ENCODE peak calls at places on chromosomes 6 and 20, in five cellular contexts. M is mesenchymal stem cell, Y is mesendoderm, V is IMR-90, O is H9. Z is an unnamed sample.

GRCh38 chr20:60228255-60228654 is 270.0 kb downstream of the CDH26 start:
- DNase-seq in O (no peak), V (no peak), M (no peak), Y (no peak), Z (peak; percentile 47)

GRCh38 chr20:39885975-39886649 is 802.9 kb downstream of the MAFB start:
- DNase-seq in Y (peak; percentile 95), V (peak; percentile 88), O (peak; percentile 77), M (peak; percentile 82), Z (peak; percentile 85)

GRCh38 chr6:134539865-134540323 is 222.0 kb upstream of the SGK1 start:
- DNase-seq in M (peak; percentile 69), V (no peak), Y (peak; percentile 61), O (no peak), Z (no peak)

GRCh38 chr6:157381631-157382621 is 936 bp downstream of the ZDHHC14 start:
- DNase-seq in Y (peak; percentile 37), V (peak; percentile 47), O (peak; percentile 49), M (peak; percentile 67), Z (peak; percentile 40)

GRCh38 chr20:50049442-50050026 is 63.4 kb downstream of the UBE2V1 start:
- DNase-seq in O (no peak), M (no peak), V (no peak), Y (no peak), Z (no peak)

GRCh38 chr6:119147101-119148053 is 68.9 kb upstream of the FAM184A start:
- DNase-seq in V (peak; percentile 98), Y (peak; percentile 66), O (no peak), M (peak; percentile 98), Z (peak; percentile 86)

GRCh38 chr6:108844135-108844534 is 4.1 kb upstream of the ARMC2 start:
- DNase-seq in Y (no peak), M (no peak), V (no peak), O (no peak), Z (no peak)

GRCh38 chr6:136684483-136684882 is 107.8 kb downstream of the MAP3K5 start:
- DNase-seq in M (no peak), Y (no peak), V (no peak), O (no peak), Z (no peak)

GRCh38 chr20:13216533-13216932 is 4.5 kb upstream of the ISM1 start:
- DNase-seq in M (no peak), O (no peak), V (no peak), Y (no peak), Z (no peak)

GRCh38 chr6:117555882-117556498 is 46.3 kb downstream of the GOPC start:
- DNase-seq in M (peak; percentile 54), V (peak; percentile 31), O (no peak), Y (no peak), Z (peak; percentile 86)

GRCh38 chr6:139857143-139857542 is 482.7 kb upstream of the CITED2 start:
- DNase-seq in V (no peak), Y (no peak), M (no peak), O (no peak), Z (no peak)

GRCh38 chr20:58585753-58586540 is 65.1 kb upstream of the STX16 start:
- DNase-seq in Y (peak; percentile 25), M (peak; percentile 23), O (no peak), V (no peak), Z (no peak)

GRCh38 chr6:79277109-79277508 is 42.6 kb upstream of the HMGN3 start:
- DNase-seq in M (peak; percentile 43), V (peak; percentile 1), Y (peak; percentile 39), O (no peak), Z (no peak)

GRCh38 chr20:19081937-19082336 is 130.5 kb upstream of the SLC24A3 start:
- DNase-seq in Y (no peak), M (no peak), O (no peak), V (no peak), Z (no peak)

GRCh38 chr6:114342826-114343781 is at the start of gene HS3ST5:
- DNase-seq in O (peak; percentile 88), V (peak; percentile 8), Y (peak; percentile 92), M (peak; percentile 48), Z (peak; percentile 4)

GRCh38 chr20:18057106-18057993 is at the start of gene OVOL2:
- DNase-seq in O (peak; percentile 88), Y (peak; percentile 91), V (no peak), M (no peak), Z (peak; percentile 94)

GRCh38 chr20:962223-962622 is 39.9 kb downstream of the RSPO4 start:
- DNase-seq in Y (no peak), O (no peak), V (no peak), M (no peak), Z (no peak)

GRCh38 chr20:18166939-18167338 is 29.3 kb downstream of the KAT14 start:
- DNase-seq in M (no peak), O (no peak), V (no peak), Y (peak; percentile 10), Z (no peak)

GRCh38 chr6:100633096-100633766 is 168.5 kb upstream of the SIM1 start:
- DNase-seq in V (peak; percentile 83), M (peak; percentile 94), O (no peak), Y (peak; percentile 69), Z (peak; percentile 80)

GRCh38 chr6:82113231-82113630 is 134.3 kb downstream of the IBTK start:
- DNase-seq in O (no peak), Y (peak; percentile 11), V (no peak), M (peak; percentile 5), Z (no peak)

GRCh38 chr6:7201732-7202541 is 94.2 kb downstream of the RREB1 start:
- DNase-seq in O (no peak), V (no peak), M (no peak), Y (no peak), Z (peak; percentile 35)

GRCh38 chr6:111871725-111872520 is 1.3 kb downstream of the FYN start:
- DNase-seq in V (peak; percentile 30), Y (peak; percentile 84), M (peak; percentile 57), O (no peak), Z (no peak)

GRCh38 chr6:151339369-151339768 is 52.0 kb downstream of the ZBTB2 start:
- DNase-seq in Y (no peak), M (no peak), O (no peak), V (no peak), Z (no peak)

GRCh38 chr20:33370296-33370695 is 31.0 kb downstream of the CDK5RAP1 start:
- DNase-seq in Y (no peak), M (no peak), V (no peak), O (no peak), Z (no peak)

GRCh38 chr6:145349950-145350510 is 385.3 kb downstream of the EPM2A start:
- DNase-seq in Y (no peak), V (no peak), O (no peak), M (no peak), Z (no peak)

GRCh38 chr20:6898928-6899327 is 131.4 kb downstream of the BMP2 start:
- DNase-seq in M (no peak), V (no peak), Y (no peak), O (no peak), Z (no peak)

GRCh38 chr20:2446845-2447244 is 23.7 kb downstream of the SNRPB start:
- DNase-seq in Y (peak; percentile 70), O (peak; percentile 59), M (no peak), V (no peak), Z (no peak)

GRCh38 chr6:27601668-27602254 is 128.9 kb upstream of the ZNF184 start:
- DNase-seq in O (peak; percentile 63), Y (peak; percentile 93), M (peak; percentile 28), V (no peak), Z (peak; percentile 59)

GRCh38 chr6:74137910-74138309 is 441.9 kb downstream of the CD109 start:
- DNase-seq in Y (peak; percentile 33), O (no peak), V (peak; percentile 84), M (peak; percentile 77), Z (no peak)

GRCh38 chr6:11938285-11938890 is 73.7 kb upstream of the HIVEP1 start:
- DNase-seq in Y (peak; percentile 64), O (peak; percentile 71), M (no peak), V (no peak), Z (no peak)
- H2BK5ac ChIP-seq in Y (no peak overlapping the region), O (no peak overlapping the region), M (no peak overlapping the region), V (no peak overlapping the region), Z (no peak overlapping the region)

GRCh38 chr6:169454204-169454871 is 200.7 kb upstream of the THBS2 start:
- DNase-seq in M (peak; percentile 22), O (no peak), V (peak; percentile 94), Y (peak; percentile 40), Z (peak; percentile 88)
- H3K4ac ChIP-seq in M (no peak overlapping the region), O (no peak overlapping the region), V (peak overlapping the region; percentile 86), Y (no peak overlapping the region), Z (no peak overlapping the region)

GRCh38 chr20:63314015-63314471 is 21.1 kb downstream of the COL20A1 start:
- DNase-seq in M (no peak), O (no peak), V (no peak), Y (no peak), Z (no peak)
- H2BK5ac ChIP-seq in M (no peak overlapping the region), O (no peak overlapping the region), V (no peak overlapping the region), Y (no peak overlapping the region), Z (no peak overlapping the region)

GRCh38 chr20:45971425-45971674 is 653 bp downstream of the ZNF335 start:
- DNase-seq in O (no peak), Y (no peak), M (no peak), V (no peak), Z (peak; percentile 63)

GRCh38 chr20:45968801-45969711 is 2.9 kb downstream of the ZNF335 start:
- DNase-seq in O (peak; percentile 25), V (peak; percentile 81), Y (no peak), M (peak; percentile 75), Z (no peak)

GRCh38 chr20:45971675-45972499 is at the start of gene ZNF335:
- DNase-seq in Y (peak; percentile 97), M (peak; percentile 97), V (peak; percentile 96), O (peak; percentile 94), Z (peak; percentile 95)

GRCh38 chr20:45969712-45970634 is 2.0 kb downstream of the ZNF335 start:
- DNase-seq in O (peak; percentile 53), Y (peak; percentile 87), V (peak; percentile 64), M (peak; percentile 74), Z (peak; percentile 69)

GRCh38 chr20:45970646-45971424 is 1.2 kb downstream of the ZNF335 start:
- DNase-seq in O (peak; percentile 29), V (peak; percentile 19), M (peak; percentile 24), Y (no peak), Z (peak; percentile 49)
- H3K4ac ChIP-seq in O (no peak overlapping the region), V (peak overlapping the region; percentile 86), M (peak overlapping the region; percentile 73), Y (no peak overlapping the region), Z (peak overlapping the region; percentile 86)

GRCh38 chr20:46840054-46840729 is 54.5 kb upstream of the EYA2 start:
- DNase-seq in Y (no peak), M (no peak), O (no peak), V (no peak), Z (no peak)

GRCh38 chr20:46850416-46850815 is 44.2 kb upstream of the EYA2 start:
- DNase-seq in Y (no peak), V (no peak), M (no peak), O (no peak), Z (no peak)

GRCh38 chr20:46849269-46849668 is 45.4 kb upstream of the EYA2 start:
- DNase-seq in V (no peak), O (no peak), M (no peak), Y (no peak), Z (peak; percentile 54)

GRCh38 chr20:46849751-46850150 is 44.9 kb upstream of the EYA2 start:
- DNase-seq in Y (no peak), M (no peak), V (no peak), O (no peak), Z (no peak)

DNA sequence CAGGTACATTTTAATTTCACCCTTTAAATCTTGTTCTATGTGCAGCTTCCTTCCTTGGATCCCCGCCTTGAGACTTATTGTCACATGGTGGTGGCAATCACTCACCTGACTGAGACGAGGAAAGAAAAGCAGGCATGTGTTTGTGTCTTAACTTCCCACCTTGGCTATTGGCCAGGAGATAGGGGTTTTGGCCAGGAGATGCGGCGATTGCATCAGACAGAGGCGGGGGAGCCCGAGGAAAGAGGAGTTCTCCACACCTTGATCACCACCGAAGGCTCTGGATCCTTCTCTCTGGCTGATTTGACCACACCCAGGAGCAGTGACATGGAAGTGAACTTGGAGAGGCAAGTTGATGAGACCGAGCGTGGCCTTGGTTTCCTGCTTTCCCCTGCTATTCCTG is 49.7 kb upstream of the EYA2 start:
- DNase-seq in M (no peak), Y (no peak), O (no peak), V (no peak), Z (no peak)
- H2BK5ac ChIP-seq in M (no peak overlapping the region), Y (no peak overlapping the region), O (no peak overlapping the region), V (no peak overlapping the region), Z (no peak overlapping the region)

Z was measured in trophoblast cell.